ENCODE peak calls at places on chromosomes 7 and 10, in four cellular contexts. Z is activated gamma-delta T cell, R is endothelial cell, U is naive B cell. P is an unnamed sample.

GRCh38 chr10:88064608-88065383 is 201.4 kb downstream of the PTEN start:
- DNase-seq in Z (no peak), R (no peak), U (no peak), P (no peak)

GRCh38 chr10:49601857-49602256 is 8.3 kb upstream of the SLC18A3 start:
- DNase-seq in Z (no peak), R (no peak), U (no peak), P (no peak)

GRCh38 chr10:95560288-95561199 is 627 bp downstream of the SORBS1 start:
- DNase-seq in Z (peak), R (no peak), U (peak), P (peak)

GRCh38 chr7:105745681-105746330 is 130.6 kb downstream of the ATXN7L1 start:
- DNase-seq in Z (no peak), R (no peak), U (no peak), P (no peak)

GRCh38 chr7:127632276-127632910 is 14.5 kb upstream of the PAX4 start:
- DNase-seq in Z (no peak), R (no peak), U (no peak), P (no peak)

GRCh38 chr7:45036801-45037200 is 36.8 kb downstream of the CCM2 start:
- DNase-seq in Z (no peak), R (no peak), U (no peak), P (no peak)

GRCh38 chr7:7271094-7271874 is 88.9 kb downstream of the C1GALT1 start:
- DNase-seq in Z (no peak), R (no peak), U (no peak), P (no peak)

GRCh38 chr10:58637372-58637771 is 124.7 kb downstream of the BICC1 start:
- DNase-seq in Z (no peak), R (no peak), U (no peak), P (no peak)

GRCh38 chr7:158431941-158432347 is 155.7 kb downstream of the PTPRN2 start:
- DNase-seq in Z (no peak), R (no peak), U (no peak), P (no peak)

P was measured in retina.